ENCODE peak calls at places on chromosomes 11 and 22, in nine cellular contexts. C is heart left ventricle, S is sigmoid colon, X is transverse colon, O is ovary, N is NB4, V is right lobe of liver, Z is IMR-90, F is A549. E is an unnamed sample.

GRCh38 chr11:133945087-133945974 is 11.4 kb downstream of the IGSF9B start:
- DNase-seq in C (peak), S (peak), X (no peak), O (no peak), N (no peak), V (no peak), Z (peak), F (no peak), E (no peak)

GRCh38 chr11:113877673-113878060 is 2.3 kb upstream of the USP28 start:
- DNase-seq in C (no peak), S (no peak), X (no peak), O (no peak), N (peak), V (no peak), Z (no peak), F (no peak), E (no peak)

GRCh38 chr11:5304046-5304445 is 2.3 kb upstream of the OR51B4 start:
- DNase-seq in C (no peak), S (no peak), X (no peak), O (no peak), N (no peak), V (no peak), Z (no peak), F (no peak), E (no peak)

GRCh38 chr11:61532136-61533038 is 23.8 kb downstream of the LRRC10B start:
- DNase-seq in C (no peak), S (no peak), X (peak), O (no peak), N (peak), V (peak), Z (no peak), F (peak), E (no peak)

GRCh38 chr11:33324211-33324985 is 67.2 kb downstream of the HIPK3 start:
- DNase-seq in C (no peak), S (no peak), X (no peak), O (no peak), N (peak), V (no peak), Z (no peak), F (no peak), E (no peak)

GRCh38 chr11:114501901-114502300 is 57.8 kb downstream of the NXPE1 start:
- DNase-seq in C (no peak), S (no peak), X (no peak), O (no peak), N (no peak), V (no peak), Z (no peak), F (no peak), E (no peak)

GRCh38 chr11:132988381-132988780 is 543.9 kb downstream of the OPCML start:
- DNase-seq in C (no peak), S (no peak), X (no peak), O (no peak), N (no peak), V (no peak), Z (no peak), F (no peak), E (no peak)

GRCh38 chr11:70371241-70371640 is 27.1 kb upstream of the CTTN start:
- DNase-seq in C (no peak), S (no peak), X (no peak), O (no peak), N (no peak), V (no peak), Z (peak), F (no peak), E (no peak)

GRCh38 chr11:128470081-128470480 is 117.3 kb downstream of the ETS1 start:
- DNase-seq in C (no peak), S (no peak), X (no peak), O (no peak), N (no peak), V (no peak), Z (no peak), F (no peak), E (no peak)

GRCh38 chr22:27222178-27222577 is 564.8 kb downstream of the MIAT start:
- DNase-seq in C (no peak), S (no peak), X (no peak), O (no peak), N (no peak), V (no peak), Z (no peak), F (no peak), E (no peak)

GRCh38 chr22:36252754-36253522 is at the start of gene APOL1:
- DNase-seq in C (peak), S (peak), X (peak), O (peak), N (peak), V (peak), Z (peak), F (peak), E (no peak)

GRCh38 chr11:79809487-79809886 is 368.7 kb upstream of the TENM4 start:
- DNase-seq in C (no peak), S (no peak), X (no peak), O (no peak), N (no peak), V (no peak), Z (no peak), F (no peak), E (no peak)

GRCh38 chr11:47768090-47768620 is 1.0 kb upstream of the FNBP4 start:
- DNase-seq in C (peak), S (peak), X (peak), O (peak), N (peak), V (peak), Z (peak), F (peak), E (no peak)
- TF ChIP-seq POLR2A in C (peak), S (peak), X (peak), O (peak), N (no peak), V (peak), Z (peak), F (peak), E (peak)

GRCh38 chr11:27472398-27473016 is at the start of gene LGR4:
- DNase-seq in C (peak), S (peak), X (peak), O (peak), N (peak), V (peak), Z (peak), F (peak), E (peak)

GRCh38 chr11:27471067-27471587 is 1.5 kb downstream of the LGR4 start:
- DNase-seq in C (no peak), S (no peak), X (peak), O (no peak), N (peak), V (no peak), Z (no peak), F (peak), E (no peak)

GRCh38 chr11:27470166-27470565 is 2.4 kb downstream of the LGR4 start:
- DNase-seq in C (no peak), S (no peak), X (no peak), O (no peak), N (no peak), V (no peak), Z (no peak), F (no peak), E (no peak)

GRCh38 chr11:27473017-27473406 is 422 bp upstream of the LGR4 start:
- DNase-seq in C (no peak), S (no peak), X (no peak), O (no peak), N (no peak), V (no peak), Z (no peak), F (no peak), E (no peak)

DNA sequence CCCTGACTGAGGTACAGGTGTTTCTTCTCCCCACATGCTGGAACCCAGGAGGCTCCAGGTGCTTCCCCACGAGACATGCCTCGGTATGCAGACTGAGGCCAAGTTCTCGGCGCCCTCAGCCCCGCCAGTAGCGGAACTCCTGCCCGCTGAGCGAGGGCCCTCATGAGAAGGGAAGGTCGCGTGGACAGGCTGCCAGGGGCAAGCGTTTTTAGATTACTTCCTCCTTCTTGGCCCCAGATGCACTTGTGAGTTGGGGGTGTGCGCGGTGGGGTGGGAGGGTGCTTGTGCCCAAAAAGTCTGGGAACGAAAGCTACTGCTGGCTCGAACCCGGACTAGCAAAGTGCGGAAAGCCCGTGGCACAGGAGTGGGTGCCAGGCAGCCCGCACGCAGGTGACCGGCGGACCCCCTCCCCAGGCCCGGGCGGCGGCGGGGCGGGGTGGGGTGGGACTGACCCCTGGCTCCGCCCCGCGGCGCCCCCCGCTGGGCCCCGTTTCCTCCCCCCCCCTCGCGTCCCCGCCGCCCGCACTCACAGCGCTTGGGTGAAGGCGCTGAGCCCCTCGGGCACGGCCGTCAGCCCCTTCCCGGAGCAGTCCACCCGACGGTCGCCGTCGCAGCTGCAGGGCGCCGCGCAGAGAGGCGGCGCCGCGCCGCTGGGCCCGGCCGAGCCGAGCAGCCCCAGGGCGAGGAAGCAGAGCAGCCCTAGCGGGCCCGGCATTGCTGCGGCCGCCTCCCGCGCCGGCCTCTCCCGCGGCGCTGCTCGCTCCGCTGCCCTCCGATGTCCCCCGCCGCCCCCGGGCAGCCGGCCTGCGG is 797 bp downstream of the LGR4 start:
- DNase-seq in C (peak), S (peak), X (peak), O (peak), N (peak), V (peak), Z (no peak), F (peak), E (no peak)
- TF ChIP-seq POLR2A in C (no peak), S (no peak), X (no peak), O (no peak), N (peak), V (no peak), Z (no peak), F (no peak), E (no peak)

DNA sequence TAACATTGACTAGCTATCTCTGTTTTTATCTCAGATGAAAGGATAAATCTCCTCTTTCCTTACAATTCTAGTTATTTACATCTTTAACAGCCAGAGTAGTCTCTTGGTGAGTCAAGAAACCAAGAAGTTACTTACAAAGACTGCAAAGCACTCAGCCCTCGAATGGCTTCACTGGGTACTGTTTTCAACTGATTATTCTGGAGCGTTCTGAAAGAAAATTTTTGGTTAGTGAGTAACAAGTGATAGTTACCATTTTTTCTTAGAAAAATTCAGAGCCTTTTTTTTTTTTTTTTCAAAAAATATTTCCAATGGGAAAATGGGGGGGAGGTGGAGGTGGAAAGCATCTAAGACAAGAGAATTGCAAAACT is 27.9 kb upstream of the CCDC34 start:
- DNase-seq in C (no peak), S (no peak), X (no peak), O (no peak), N (no peak), V (no peak), Z (peak), F (no peak), E (no peak)
- TF ChIP-seq POLR2A in C (no peak), S (no peak), X (no peak), O (no peak), N (no peak), V (no peak), Z (no peak), F (no peak), E (no peak)

GRCh38 chr22:23218867-23219251 is 38.5 kb downstream of the BCR start:
- DNase-seq in C (no peak), S (no peak), X (peak), O (peak), N (peak), V (peak), Z (peak), F (no peak), E (no peak)
- TF ChIP-seq POLR2A in C (no peak), S (no peak), X (no peak), O (no peak), N (no peak), V (no peak), Z (no peak), F (no peak), E (no peak)

DNA sequence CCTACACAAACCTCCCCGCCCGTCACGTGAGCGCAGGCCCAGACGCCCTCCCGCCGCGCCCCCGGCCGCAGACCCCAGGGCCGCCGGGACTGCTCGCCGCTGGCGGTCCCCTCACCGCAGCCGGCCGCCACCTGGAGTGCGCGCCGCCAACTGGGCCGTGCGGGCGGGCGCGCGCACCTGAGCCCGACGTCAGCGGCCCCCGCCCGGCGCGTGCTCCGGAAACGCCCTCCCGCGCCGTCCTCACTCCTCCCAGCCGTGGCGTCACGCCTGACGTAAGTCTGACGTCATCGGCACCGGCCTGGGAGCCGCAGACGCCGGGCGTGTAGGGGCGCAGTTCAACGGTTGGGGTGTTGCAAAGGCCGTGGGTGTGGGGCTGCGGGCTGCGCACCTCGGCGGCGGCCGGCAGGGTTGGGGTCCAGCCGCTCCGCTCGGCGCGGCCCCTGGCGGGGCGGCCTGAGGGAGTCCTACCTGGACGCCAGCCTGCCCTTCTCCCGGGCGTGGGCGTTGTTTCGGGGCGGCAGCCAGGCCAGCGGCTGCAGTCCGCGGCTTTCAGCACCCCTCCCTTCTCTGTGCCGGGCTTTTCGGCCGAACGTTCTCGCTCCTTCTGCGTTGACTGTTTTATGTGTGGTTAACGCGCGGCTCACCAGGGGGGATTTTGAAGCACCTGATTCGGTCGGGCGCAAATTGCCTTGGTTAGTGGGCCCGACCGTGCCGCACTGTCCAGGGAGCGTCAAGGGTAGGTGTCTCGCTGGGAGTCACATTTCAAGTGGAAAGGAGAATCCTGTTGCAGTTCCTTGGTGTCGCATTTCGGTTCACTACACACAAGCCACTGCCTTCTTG is at the start of gene JOSD1:
- DNase-seq in C (peak), S (peak), X (peak), O (peak), N (peak), V (peak), Z (peak), F (peak), E (peak)
- TF ChIP-seq POLR2A in C (peak), S (peak), X (peak), O (peak), N (peak), V (peak), Z (peak), F (peak), E (peak)